ENCODE peak calls at places on chromosome 20, in ten cellular contexts. P is iris pigment epithelial cell; N is RCC 7860; E is NCI-H524 treated with DMSO at 0.1 percent for 48 hours; I is T-helper 1 cell; D is DMS153; X is pons; J is neural crest cell; H is naive B cell; L is activated CD4-positive, CD25-positive, alpha-beta regulatory T cell treated with anti-CD3 and anti-CD28 coated beads, Interleukin-2, amount 50 U/mL, for 16 hours. G is an unnamed sample.

GRCh38 chr20:61251529-61252393 is at the start of gene CDH4:
- DNase-seq in P (no peak), N (no peak), E (no peak), I (no peak), D (no peak), X (no peak), J (peak), H (no peak), L (no peak), G (no peak)

GRCh38 chr20:50709574-50709973 is 18.2 kb upstream of the RIPOR3 start:
- DNase-seq in P (no peak), N (no peak), E (no peak), I (no peak), D (no peak), X (no peak), J (no peak), H (no peak), L (no peak), G (no peak)

GRCh38 chr20:32216396-32217142 is 8.9 kb downstream of the POFUT1 start:
- DNase-seq in P (no peak), N (no peak), E (no peak), I (no peak), D (no peak), X (no peak), J (no peak), H (no peak), L (no peak), G (no peak)

GRCh38 chr20:36465109-36466080 is 75.9 kb upstream of the MYL9 start:
- DNase-seq in P (peak), N (peak), E (no peak), I (peak), D (peak), X (no peak), J (no peak), H (no peak), L (no peak), G (peak)

GRCh38 chr20:22430746-22431168 is 153.6 kb downstream of the FOXA2 start:
- DNase-seq in P (no peak), N (no peak), E (no peak), I (no peak), D (no peak), X (no peak), J (no peak), H (no peak), L (no peak), G (no peak)

GRCh38 chr20:13212750-13213149 is 8.3 kb upstream of the ISM1 start:
- DNase-seq in P (peak), N (no peak), E (no peak), I (peak), D (no peak), X (no peak), J (no peak), H (no peak), L (no peak), G (no peak)

GRCh38 chr20:6055981-6056569 is 2.2 kb upstream of the LRRN4 start:
- DNase-seq in P (no peak), N (peak), E (no peak), I (no peak), D (no peak), X (no peak), J (no peak), H (no peak), L (no peak), G (no peak)

GRCh38 chr20:38833857-38834164 is 28.3 kb downstream of the PPP1R16B start:
- DNase-seq in P (no peak), N (no peak), E (no peak), I (no peak), D (no peak), X (no peak), J (no peak), H (no peak), L (no peak), G (no peak)

GRCh38 chr20:48238326-48238725 is 453.0 kb upstream of the SULF2 start:
- DNase-seq in P (peak), N (no peak), E (no peak), I (no peak), D (no peak), X (no peak), J (no peak), H (no peak), L (no peak), G (no peak)

GRCh38 chr20:60964911-60965310 is 287.1 kb upstream of the CDH4 start:
- DNase-seq in P (no peak), N (no peak), E (no peak), I (no peak), D (no peak), X (no peak), J (no peak), H (no peak), L (no peak), G (no peak)

GRCh38 chr20:57941572-57942381 is 232.0 kb upstream of the PMEPA1 start:
- DNase-seq in P (no peak), N (peak), E (no peak), I (no peak), D (peak), X (no peak), J (no peak), H (no peak), L (no peak), G (no peak)

GRCh38 chr20:20411841-20412240 is 43.9 kb downstream of the INSM1 start:
- DNase-seq in P (no peak), N (no peak), E (peak), I (no peak), D (no peak), X (no peak), J (no peak), H (no peak), L (no peak), G (no peak)

G was measured in erythroblast.